ENCODE peak calls at places on chromosomes 4 and X, in five cellular contexts. P is HCT116, H is posterior vena cava, T is right cardiac atrium, O is Daoy. W is an unnamed sample.

GRCh38 chr4:113776016-113776415 is 14.5 kb upstream of the CAMK2D start:
- DNase-seq in T (no peak), P (no peak), O (no peak), H (no peak), W (no peak)

GRCh38 chr4:152072886-152073285 is 312.1 kb upstream of the GATB start:
- DNase-seq in T (no peak), O (no peak), P (no peak), H (no peak), W (no peak)

GRCh38 chrX:110853610-110854009 is 58.0 kb upstream of the CHRDL1 start:
- DNase-seq in O (peak), T (no peak), H (no peak), P (no peak), W (no peak)

GRCh38 chr4:11271263-11271662 is 157.4 kb downstream of the HS3ST1 start:
- DNase-seq in P (no peak), O (no peak), T (no peak), H (no peak), W (no peak)

GRCh38 chr4:87853108-87853507 is 20.3 kb downstream of the MEPE start:
- DNase-seq in H (no peak), P (peak), O (peak), T (no peak), W (peak)

GRCh38 chrX:42704454-42704853 is 73.5 kb downstream of the PPP1R2C start:
- DNase-seq in P (no peak), O (no peak), T (no peak), H (no peak), W (no peak)

GRCh38 chr4:102543030-102543505 is 41.9 kb downstream of the NFKB1 start:
- DNase-seq in H (no peak), P (no peak), T (no peak), O (no peak), W (no peak)

GRCh38 chr4:102299708-102300107 is 45.6 kb downstream of the SLC39A8 start:
- DNase-seq in H (peak), O (peak), P (peak), T (peak), W (peak)

GRCh38 chr4:61805979-61806378 is 605.9 kb downstream of the ADGRL3 start:
- DNase-seq in P (no peak), O (peak), H (no peak), T (no peak), W (no peak)

GRCh38 chrX:80331285-80331684 is 89.0 kb upstream of the TENT5D start:
- DNase-seq in O (no peak), T (no peak), H (no peak), P (no peak), W (no peak)

GRCh38 chrX:34300871-34301270 is 168.8 kb upstream of the FAM47A start:
- DNase-seq in T (no peak), P (peak), H (no peak), O (peak), W (peak)

GRCh38 chr4:182647901-182648300 is 269.3 kb downstream of the DCTD start:
- DNase-seq in T (no peak), P (no peak), H (no peak), O (no peak), W (no peak)

GRCh38 chrX:31092970-31093638 is 21.3 kb upstream of the FTHL17 start:
- DNase-seq in P (no peak), T (no peak), O (no peak), H (no peak), W (no peak)

GRCh38 chr4:184453402-184454160 is 20.8 kb downstream of the IRF2 start:
- DNase-seq in O (peak), T (no peak), P (no peak), H (no peak), W (peak)